ENCODE peak calls at places on chromosomes 3 and 15, in seven cellular contexts. Q, E, K, C, I, T and D are unnamed samples.

GRCh38 chr15:99211926-99212325 is 37.5 kb downstream of the TTC23 start:
- DNase-seq in Q (no peak), E (no peak), K (no peak), C (no peak), I (no peak), T (peak; percentile 7), D (no peak)

GRCh38 chr3:29605845-29606244 is 325.0 kb downstream of the RBMS3 start:
- DNase-seq in Q (no peak), E (no peak), K (no peak), C (no peak), I (no peak), T (peak; percentile 70), D (no peak)

GRCh38 chr15:78992416-78993256 is 47.8 kb upstream of the CTSH start:
- DNase-seq in Q (no peak), E (no peak), K (no peak), C (no peak), I (no peak), T (no peak), D (no peak)

GRCh38 chr15:68909601-68910000 is 20.7 kb upstream of the SPESP1 start:
- DNase-seq in Q (no peak), E (no peak), K (no peak), C (no peak), I (no peak), T (no peak), D (no peak)

GRCh38 chr3:115147329-115148141 is 447 bp upstream of the ZBTB20 start:
- DNase-seq in Q (peak; percentile 92), E (peak; percentile 99), K (peak; percentile 100), C (peak; percentile 99), I (peak; percentile 100), T (peak; percentile 100), D (peak; percentile 100)

GRCh38 chr3:189841474-189842205 is 210.5 kb downstream of the TP63 start:
- DNase-seq in Q (no peak), E (no peak), K (no peak), C (no peak), I (no peak), T (peak; percentile 82), D (no peak)

GRCh38 chr3:72702390-72702789 is 145.9 kb downstream of the SHQ1 start:
- DNase-seq in Q (no peak), E (no peak), K (no peak), C (no peak), I (no peak), T (no peak), D (no peak)

GRCh38 chr3:119356646-119357045 is 62.5 kb downstream of the ARHGAP31 start:
- DNase-seq in Q (no peak), E (no peak), K (no peak), C (no peak), I (no peak), T (peak; percentile 23), D (no peak)

GRCh38 chr3:3333571-3333970 is 154.1 kb upstream of the CRBN start:
- DNase-seq in Q (no peak), E (no peak), K (no peak), C (no peak), I (no peak), T (no peak), D (no peak)

GRCh38 chr3:173892547-173892946 is 495.0 kb downstream of the NLGN1 start:
- DNase-seq in Q (no peak), E (no peak), K (no peak), C (no peak), I (no peak), T (peak; percentile 66), D (no peak)

GRCh38 chr3:43190682-43191081 is 84.8 kb upstream of the POMGNT2 start:
- DNase-seq in Q (peak; percentile 45), E (no peak), K (no peak), C (no peak), I (no peak), T (peak; percentile 53), D (no peak)

GRCh38 chr15:98120561-98120960 is 160.1 kb downstream of the ARRDC4 start:
- DNase-seq in Q (no peak), E (no peak), K (no peak), C (no peak), I (no peak), T (no peak), D (no peak)

GRCh38 chr3:148612278-148612677 is 85.4 kb upstream of the AGTR1 start:
- DNase-seq in Q (no peak), E (no peak), K (no peak), C (no peak), I (no peak), T (no peak), D (no peak)

GRCh38 chr3:22979581-22979980 is 223.5 kb upstream of the UBE2E2 start:
- DNase-seq in Q (no peak), E (no peak), K (no peak), C (no peak), I (no peak), T (no peak), D (no peak)

GRCh38 chr3:133938770-133939495 is 43.3 kb upstream of the RAB6B start:
- DNase-seq in Q (peak; percentile 40), E (peak; percentile 37), K (no peak), C (no peak), I (no peak), T (peak; percentile 19), D (no peak)

GRCh38 chr3:26622634-26623408 is at the start of gene LRRC3B:
- DNase-seq in Q (no peak), E (peak; percentile 91), K (no peak), C (no peak), I (peak; percentile 57), T (no peak), D (peak; percentile 6)

GRCh38 chr3:14403636-14404395 is 1.4 kb downstream of the SLC6A6 start:
- DNase-seq in Q (no peak), E (no peak), K (peak; percentile 20), C (peak; percentile 55), I (no peak), T (no peak), D (no peak)

GRCh38 chr3:66480666-66481065 is 20.2 kb downstream of the LRIG1 start:
- DNase-seq in Q (no peak), E (no peak), K (no peak), C (no peak), I (no peak), T (peak; percentile 85), D (no peak)

GRCh38 chr15:44289352-44289790 is 852 bp downstream of the GOLM2 start:
- DNase-seq in Q (no peak), E (no peak), K (no peak), C (no peak), I (no peak), T (peak; percentile 16), D (no peak)

GRCh38 chr3:36919439-36920160 is 25.3 kb downstream of the TRANK1 start:
- DNase-seq in Q (no peak), E (no peak), K (no peak), C (no peak), I (no peak), T (no peak), D (no peak)